ENCODE peak calls at places on chromosomes 6 and 20, in eight cellular contexts. L, P, U, Z, O, K, T and N are unnamed samples.

GRCh38 chr20:40868568-40869223 is 159.9 kb upstream of the TOP1 start:
- DNase-seq in T (no peak), U (no peak), O (no peak), L (peak; percentile 47), Z (no peak), K (no peak), P (no peak), N (no peak)

GRCh38 chr20:59818911-59819310 is 114.5 kb downstream of the SYCP2 start:
- DNase-seq in L (no peak), O (no peak), P (peak; percentile 27), Z (no peak), T (no peak), K (no peak), U (no peak), N (peak; percentile 31)

GRCh38 chr6:35382015-35382414 is 39.7 kb downstream of the PPARD start:
- DNase-seq in P (no peak), K (no peak), T (no peak), O (no peak), L (no peak), U (no peak), Z (no peak), N (no peak)

GRCh38 chr6:57432162-57432561 is 114.7 kb downstream of the PRIM2 start:
- DNase-seq in U (no peak), K (no peak), Z (no peak), T (no peak), O (no peak), L (no peak), P (no peak), N (no peak)

GRCh38 chr6:41878961-41879405 is 16.2 kb downstream of the USP49 start:
- DNase-seq in K (no peak), Z (no peak), O (no peak), T (no peak), L (no peak), P (no peak), U (no peak), N (no peak)

GRCh38 chr6:124961784-124962611 is at the start of gene RNF217:
- DNase-seq in Z (peak; percentile 55), O (peak; percentile 90), U (peak; percentile 84), T (no peak), K (peak; percentile 84), L (peak; percentile 56), P (peak; percentile 87), N (no peak)

GRCh38 chr6:86858970-86859369 is 78.4 kb upstream of the HTR1E start:
- DNase-seq in T (no peak), K (no peak), O (no peak), L (no peak), U (no peak), Z (no peak), P (no peak), N (no peak)

GRCh38 chr20:41230136-41230535 is 87.4 kb downstream of the ZHX3 start:
- DNase-seq in U (no peak), K (no peak), L (no peak), O (no peak), T (no peak), P (no peak), Z (no peak), N (no peak)

GRCh38 chr6:169171951-169172350 is 81.7 kb downstream of the THBS2 start:
- DNase-seq in K (no peak), O (no peak), L (no peak), U (no peak), Z (no peak), T (no peak), P (no peak), N (peak; percentile 60)

GRCh38 chr6:158645064-158646022 is 800 bp upstream of the DYNLT1 start:
- DNase-seq in U (peak; percentile 35), Z (peak; percentile 14), L (no peak), T (no peak), K (no peak), P (no peak), O (peak; percentile 12), N (peak; percentile 70)

GRCh38 chr20:3340443-3340842 is 67.0 kb downstream of the DNAAF9 start:
- DNase-seq in U (no peak), L (no peak), K (no peak), P (peak; percentile 81), O (peak; percentile 83), T (no peak), Z (peak; percentile 84), N (no peak)

GRCh38 chr6:26223213-26223612 is 136.0 kb downstream of the HFE start:
- DNase-seq in U (no peak), L (no peak), K (no peak), Z (no peak), P (no peak), T (no peak), O (no peak), N (no peak)

GRCh38 chr6:156423829-156424228 is 353.3 kb upstream of the ARID1B start:
- DNase-seq in U (no peak), P (no peak), K (peak; percentile 20), T (no peak), O (no peak), Z (no peak), L (no peak), N (peak; percentile 86)

GRCh38 chr6:122746708-122747107 is 32.8 kb upstream of the FABP7 start:
- DNase-seq in U (no peak), K (no peak), P (no peak), L (no peak), T (no peak), Z (no peak), O (no peak), N (no peak)

GRCh38 chr6:169530762-169531143 is 171.1 kb downstream of the WDR27 start:
- DNase-seq in L (no peak), Z (no peak), T (no peak), K (no peak), O (no peak), P (no peak), U (no peak), N (no peak)

GRCh38 chr6:135743476-135743875 is 108.0 kb upstream of the PDE7B start:
- DNase-seq in L (no peak), K (no peak), Z (no peak), O (no peak), P (no peak), U (no peak), T (no peak), N (no peak)

GRCh38 chr6:165660881-165661415 is 2.1 kb downstream of the PDE10A start:
- DNase-seq in U (no peak), O (no peak), L (no peak), Z (no peak), P (no peak), T (no peak), K (no peak), N (peak; percentile 78)
- TF ChIP-seq POLR2AphosphoS5 in U (no peak), O (no peak), L (no peak), Z (no peak), P (no peak), T (no peak), K (no peak), N (no peak)

GRCh38 chr6:102115911-102116310 is 722.4 kb downstream of the GRIK2 start:
- DNase-seq in P (no peak), K (no peak), U (no peak), T (no peak), L (no peak), O (no peak), Z (no peak), N (no peak)
- H3K4me3 ChIP-seq in P (no peak overlapping the region), K (no peak overlapping the region), U (no peak overlapping the region), T (no peak overlapping the region), L (no peak overlapping the region), O (no peak overlapping the region), Z (no peak overlapping the region), N (no peak overlapping the region)

DNA sequence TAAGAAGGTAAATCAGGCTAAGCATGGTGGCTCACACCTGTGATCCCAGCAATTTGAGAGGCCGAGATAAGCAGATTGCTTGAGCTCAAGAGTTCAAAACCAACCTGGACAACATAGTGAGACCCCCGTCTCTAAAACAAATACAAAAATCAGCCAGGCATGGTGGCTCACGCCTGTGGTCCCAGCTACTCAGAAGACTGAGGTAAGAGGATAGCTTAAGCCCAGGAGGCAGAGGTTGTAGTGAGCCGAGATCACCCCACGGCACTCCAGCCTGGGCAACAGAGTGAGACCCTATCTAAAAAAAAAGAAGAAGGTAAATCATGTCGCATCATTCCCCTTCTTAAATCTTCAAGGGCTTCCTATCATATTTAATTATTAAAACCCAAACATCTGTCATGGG is 39.0 kb upstream of the PRND start:
- DNase-seq in K (no peak), L (no peak), O (no peak), P (no peak), Z (no peak), T (no peak), U (peak; percentile 13), N (no peak)
- H3K27ac ChIP-seq in K (no peak overlapping the region), L (no peak overlapping the region), O (peak overlapping the region; percentile 98), P (no peak overlapping the region), Z (no peak overlapping the region), T (no peak overlapping the region), U (no peak overlapping the region), N (no peak overlapping the region)

GRCh38 chr6:166569206-166569605 is 17.3 kb downstream of the RAMACL start:
- DNase-seq in P (no peak), Z (no peak), U (no peak), T (no peak), O (no peak), L (no peak), K (no peak), N (no peak)

GRCh38 chr6:166570929-166571699 is 15.4 kb downstream of the RAMACL start:
- DNase-seq in P (no peak), Z (no peak), L (no peak), T (no peak), O (no peak), U (no peak), K (no peak), N (no peak)

GRCh38 chr6:166575190-166575589 is 11.3 kb downstream of the RAMACL start:
- DNase-seq in L (no peak), Z (no peak), T (no peak), O (peak; percentile 87), K (no peak), P (no peak), U (no peak), N (no peak)

GRCh38 chr6:166572370-166573261 is 13.9 kb downstream of the RAMACL start:
- DNase-seq in O (no peak), U (no peak), P (no peak), K (no peak), L (no peak), T (no peak), Z (no peak), N (no peak)

GRCh38 chr6:166573456-166574216 is 12.8 kb downstream of the RAMACL start:
- DNase-seq in T (no peak), Z (no peak), P (no peak), U (no peak), K (no peak), O (no peak), L (no peak), N (no peak)
- TF ChIP-seq POLR2AphosphoS5 in T (no peak), Z (no peak), P (no peak), U (no peak), K (no peak), O (no peak), L (no peak), N (no peak)

GRCh38 chr6:131682427-131682826 is 18.8 kb downstream of the OR2A4 start:
- DNase-seq in L (no peak), O (no peak), Z (no peak), P (no peak), T (no peak), K (no peak), U (no peak), N (no peak)
- H3K4me3 ChIP-seq in L (no peak overlapping the region), O (no peak overlapping the region), Z (no peak overlapping the region), P (no peak overlapping the region), T (no peak overlapping the region), K (no peak overlapping the region), U (no peak overlapping the region), N (no peak overlapping the region)

GRCh38 chr20:64076061-64076997 is 3.0 kb downstream of the RGS19 start:
- DNase-seq in L (no peak), K (no peak), U (no peak), O (no peak), Z (no peak), P (peak; percentile 87), T (no peak), N (no peak)
- H3K27ac ChIP-seq in L (no peak overlapping the region), K (no peak overlapping the region), U (no peak overlapping the region), O (no peak overlapping the region), Z (peak overlapping the region; percentile 88), P (peak overlapping the region; percentile 30), T (no peak overlapping the region), N (no peak overlapping the region)